ENCODE peak calls at places on chromosome 1, in seven cellular contexts. Z is ovary, P is endodermal cell, M is uterus, V is OCI-LY7, D is GM23248, R is pancreas. Y is an unnamed sample.

GRCh38 chr1:165562576-165562975 is 18.8 kb downstream of the LRRC52 start:
- DNase-seq in Z (no peak), P (no peak), M (no peak), V (no peak), D (peak; percentile 37), R (no peak), Y (no peak)

GRCh38 chr1:115771847-115772457 is 3.4 kb upstream of the CASQ2 start:
- DNase-seq in Z (peak; percentile 76), P (peak; percentile 92), M (peak; percentile 82), V (peak; percentile 47), D (peak; percentile 94), R (peak; percentile 66), Y (peak; percentile 56)

GRCh38 chr1:111743679-111744101 is 4.5 kb upstream of the INKA2 start:
- DNase-seq in Z (no peak), P (no peak), M (no peak), V (no peak), D (peak; percentile 81), R (no peak), Y (no peak)

GRCh38 chr1:55259906-55260608 is 44.9 kb upstream of the USP24 start:
- DNase-seq in Z (no peak), P (no peak), M (no peak), V (peak; percentile 68), D (no peak), R (no peak), Y (no peak)

GRCh38 chr1:56302878-56303277 is 276.5 kb downstream of the PLPP3 start:
- DNase-seq in Z (no peak), P (no peak), M (no peak), V (no peak), D (peak; percentile 34), R (no peak), Y (no peak)

GRCh38 chr1:116711061-116711582 is 43.1 kb upstream of the CD2 start:
- DNase-seq in Z (no peak), P (peak; percentile 74), M (no peak), V (peak; percentile 16), D (no peak), R (no peak), Y (no peak)

GRCh38 chr1:181732218-181732990 is 249.1 kb downstream of the CACNA1E start:
- DNase-seq in Z (no peak), P (no peak), M (no peak), V (no peak), D (no peak), R (no peak), Y (no peak)

GRCh38 chr1:7100479-7100878 is 315.2 kb downstream of the CAMTA1 start:
- DNase-seq in Z (no peak), P (no peak), M (no peak), V (no peak), D (no peak), R (no peak), Y (no peak)

GRCh38 chr1:31327381-31327780 is 30.5 kb downstream of the ZCCHC17 start:
- DNase-seq in Z (no peak), P (no peak), M (no peak), V (no peak), D (peak; percentile 2), R (no peak), Y (no peak)

GRCh38 chr1:244224487-244225430 is 173.7 kb downstream of the ZBTB18 start:
- DNase-seq in Z (no peak), P (no peak), M (no peak), V (no peak), D (no peak), R (no peak), Y (peak; percentile 26)

GRCh38 chr1:169086603-169087455 is 19.7 kb upstream of the ATP1B1 start:
- DNase-seq in Z (no peak), P (no peak), M (no peak), V (no peak), D (peak; percentile 32), R (peak; percentile 56), Y (no peak)

GRCh38 chr1:226019550-226019949 is 20.4 kb upstream of the SDE2 start:
- DNase-seq in Z (no peak), P (no peak), M (no peak), V (no peak), D (no peak), R (no peak), Y (no peak)

GRCh38 chr1:207218512-207219352 is 102.7 kb upstream of the CD55 start:
- DNase-seq in Z (peak; percentile 30), P (no peak), M (no peak), V (no peak), D (no peak), R (no peak), Y (peak; percentile 76)

GRCh38 chr1:57517587-57518397 is 93.9 kb upstream of the DAB1 start:
- DNase-seq in Z (no peak), P (no peak), M (no peak), V (no peak), D (no peak), R (no peak), Y (no peak)

GRCh38 chr1:36386262-36387140 is 777 bp upstream of the STK40 start:
- DNase-seq in Z (peak; percentile 96), P (peak; percentile 95), M (peak; percentile 94), V (peak; percentile 97), D (peak; percentile 100), R (peak; percentile 90), Y (peak; percentile 94)

GRCh38 chr1:36382669-36383068 is 3.1 kb downstream of the STK40 start:
- DNase-seq in Z (no peak), P (no peak), M (no peak), V (no peak), D (no peak), R (no peak), Y (no peak)

GRCh38 chr1:36385410-36386261 is at the start of gene STK40:
- DNase-seq in Z (peak; percentile 99), P (peak; percentile 99), M (peak; percentile 99), V (peak; percentile 100), D (peak; percentile 99), R (peak; percentile 98), Y (peak; percentile 99)

GRCh38 chr1:36383240-36383639 is 2.5 kb downstream of the STK40 start:
- DNase-seq in Z (no peak), P (no peak), M (no peak), V (no peak), D (no peak), R (peak; percentile 91), Y (no peak)

GRCh38 chr1:36384542-36385409 is 948 bp downstream of the STK40 start:
- DNase-seq in Z (peak; percentile 66), P (peak; percentile 86), M (peak; percentile 58), V (peak; percentile 63), D (peak; percentile 67), R (peak; percentile 93), Y (peak; percentile 55)
- H3K27ac ChIP-seq in Z (peak overlapping the region; percentile 80), P (peak overlapping the region; percentile 66), M (peak overlapping the region; percentile 99), V (peak overlapping the region; percentile 52), D (peak overlapping the region; percentile 100), R (peak overlapping the region; percentile 93), Y (peak overlapping the region; percentile 98)

GRCh38 chr1:109161836-109162606 is 48.1 kb downstream of the ELAPOR1 start:
- DNase-seq in Z (no peak), P (no peak), M (peak; percentile 23), V (no peak), D (peak; percentile 91), R (no peak), Y (peak; percentile 63)

GRCh38 chr1:109160054-109160840 is 46.3 kb downstream of the ELAPOR1 start:
- DNase-seq in Z (no peak), P (no peak), M (no peak), V (no peak), D (no peak), R (no peak), Y (no peak)

GRCh38 chr1:109158433-109158832 is 44.5 kb downstream of the ELAPOR1 start:
- DNase-seq in Z (no peak), P (no peak), M (no peak), V (no peak), D (no peak), R (no peak), Y (no peak)

GRCh38 chr1:109152196-109152595 is 38.3 kb downstream of the ELAPOR1 start:
- DNase-seq in Z (no peak), P (no peak), M (no peak), V (no peak), D (no peak), R (peak; percentile 65), Y (no peak)

GRCh38 chr1:109156916-109157385 is 43.0 kb downstream of the ELAPOR1 start:
- DNase-seq in Z (no peak), P (no peak), M (no peak), V (no peak), D (no peak), R (peak; percentile 46), Y (no peak)
- H3K27ac ChIP-seq in Z (no peak overlapping the region), P (no peak overlapping the region), M (no peak overlapping the region), V (no peak overlapping the region), D (no peak overlapping the region), R (peak overlapping the region; percentile 68), Y (no peak overlapping the region)

GRCh38 chr1:6056549-6056948 is 10.9 kb downstream of the KCNAB2 start:
- DNase-seq in Z (no peak), P (no peak), M (no peak), V (no peak), D (no peak), R (no peak), Y (peak; percentile 26)
- H3K27ac ChIP-seq in Z (no peak overlapping the region), P (no peak overlapping the region), M (no peak overlapping the region), V (no peak overlapping the region), D (no peak overlapping the region), R (no peak overlapping the region), Y (no peak overlapping the region)

GRCh38 chr1:186819140-186819539 is 9.6 kb upstream of the PLA2G4A start:
- DNase-seq in Z (no peak), P (no peak), M (no peak), V (no peak), D (peak; percentile 65), R (no peak), Y (no peak)

DNA sequence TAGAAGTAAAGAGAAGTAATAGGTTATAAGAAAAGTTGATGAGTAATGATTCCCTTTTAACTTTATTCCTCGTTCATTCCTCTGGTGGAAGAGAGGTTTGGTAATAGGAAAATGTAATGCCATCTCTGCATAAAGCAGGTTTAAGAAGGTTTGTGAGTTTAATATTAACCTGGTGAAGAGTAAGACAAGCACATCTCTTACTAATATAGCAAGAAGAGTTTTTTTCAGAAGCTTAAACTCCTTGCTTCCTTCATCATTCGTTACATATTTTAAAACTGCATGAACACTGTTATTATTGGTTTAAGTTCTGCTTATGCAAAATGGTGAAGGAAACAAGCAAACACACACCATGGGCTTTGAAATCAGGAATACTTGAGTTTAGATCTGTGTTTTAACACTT is 9.2 kb upstream of the PLA2G4A start:
- DNase-seq in Z (no peak), P (no peak), M (no peak), V (no peak), D (no peak), R (no peak), Y (no peak)
- H3K27ac ChIP-seq in Z (no peak overlapping the region), P (no peak overlapping the region), M (no peak overlapping the region), V (no peak overlapping the region), D (no peak overlapping the region), R (no peak overlapping the region), Y (peak overlapping the region; percentile 45)

DNA sequence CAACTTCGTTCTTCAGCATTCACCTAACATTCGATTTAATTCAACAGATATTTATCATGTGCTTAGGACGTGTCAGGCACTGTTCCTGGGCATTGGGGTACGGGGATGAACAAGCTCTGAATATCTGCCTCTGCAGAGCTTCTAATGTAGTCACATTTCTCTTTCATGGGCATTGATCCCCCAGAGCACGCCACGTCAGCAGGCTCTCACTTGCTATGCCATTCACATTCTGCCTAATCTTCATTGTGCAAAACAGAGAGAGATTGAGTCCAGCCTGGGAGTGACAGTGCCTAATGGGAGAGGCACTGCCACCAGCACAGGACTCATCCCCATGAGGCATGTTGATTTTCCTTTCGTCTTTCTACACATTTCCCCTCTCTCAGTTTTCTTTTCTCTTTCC is 196.1 kb downstream of the TOMM20 start:
- DNase-seq in Z (no peak), P (no peak), M (no peak), V (no peak), D (no peak), R (no peak), Y (no peak)
- H3K27ac ChIP-seq in Z (no peak overlapping the region), P (no peak overlapping the region), M (no peak overlapping the region), V (no peak overlapping the region), D (peak overlapping the region; percentile 45), R (no peak overlapping the region), Y (no peak overlapping the region)

Y was measured in adrenal gland.